ENCODE peak calls at places on chromosomes 3 and 15, in five cellular contexts. Y, U, K, M and X are unnamed samples.

GRCh38 chr15:76012021-76012551 is at the start of gene NRG4:
- ATAC-seq in Y (peak), U (peak), K (peak), M (no peak), X (no peak)

GRCh38 chr15:31398677-31399260 is 72.1 kb downstream of the KLF13 start:
- ATAC-seq in Y (no peak), U (no peak), K (no peak), M (no peak), X (no peak)

GRCh38 chr3:66408458-66408857 is 92.4 kb downstream of the LRIG1 start:
- ATAC-seq in Y (no peak), U (no peak), K (no peak), M (no peak), X (no peak)

GRCh38 chr15:50753463-50753862 is 12.0 kb downstream of the SPPL2A start:
- ATAC-seq in Y (no peak), U (no peak), K (no peak), M (no peak), X (no peak)

GRCh38 chr3:82055792-82056191 is 294.3 kb upstream of the GBE1 start:
- ATAC-seq in Y (no peak), U (no peak), K (no peak), M (no peak), X (peak)

GRCh38 chr15:100686021-100686724 is 83.8 kb downstream of the ASB7 start:
- ATAC-seq in Y (no peak), U (peak), K (no peak), M (peak), X (no peak)

GRCh38 chr15:67840747-67841634 is 1.1 kb upstream of the RNU6-1 start:
- ATAC-seq in Y (peak), U (peak), K (no peak), M (peak), X (peak)

GRCh38 chr3:49024449-49024848 is 2.5 kb downstream of the NDUFAF3 start:
- ATAC-seq in Y (no peak), U (no peak), K (no peak), M (no peak), X (no peak)

GRCh38 chr3:184619348-184619747 is 57.8 kb downstream of the EPHB3 start:
- ATAC-seq in Y (no peak), U (peak), K (no peak), M (peak), X (no peak)

GRCh38 chr3:5035692-5036535 is 56.7 kb downstream of the BHLHE40 start:
- ATAC-seq in Y (no peak), U (no peak), K (no peak), M (no peak), X (no peak)

GRCh38 chr3:69462826-69463100 is 76.9 kb upstream of the FRMD4B start:
- ATAC-seq in Y (no peak), U (no peak), K (no peak), M (no peak), X (no peak)

GRCh38 chr3:1252061-1252430 is 159.2 kb downstream of the CNTN6 start:
- ATAC-seq in Y (no peak), U (no peak), K (no peak), M (no peak), X (no peak)

GRCh38 chr3:38129058-38129457 is 7.9 kb downstream of the ACAA1 start:
- ATAC-seq in Y (no peak), U (peak), K (no peak), M (no peak), X (no peak)

GRCh38 chr15:67732994-67733393 is 92.3 kb upstream of the SKOR1 start:
- ATAC-seq in Y (no peak), U (no peak), K (no peak), M (no peak), X (no peak)

GRCh38 chr3:121736112-121736511 is 13.4 kb downstream of the GOLGB1 start:
- ATAC-seq in Y (no peak), U (no peak), K (no peak), M (no peak), X (peak)